ENCODE peak calls at places on chromosomes 4 and X, in five cellular contexts. Q, Z, C, S and T are unnamed samples.

GRCh38 chr4:92600638-92601037 is 296.9 kb downstream of the GRID2 start:
- DNase-seq in S (no peak), C (no peak), Z (no peak), Q (peak; percentile 47), T (no peak)

GRCh38 chr4:56506110-56506705 is 617 bp downstream of the ARL9 start:
- DNase-seq in Z (no peak), Q (no peak), C (no peak), S (no peak), T (peak; percentile 22)

GRCh38 chr4:75137302-75137701 is 204.4 kb downstream of the PARM1 start:
- DNase-seq in Z (no peak), C (no peak), Q (no peak), S (no peak), T (no peak)

GRCh38 chr4:80210549-80210948 is 13.2 kb downstream of the PRDM8 start:
- DNase-seq in Z (no peak), C (no peak), S (no peak), Q (no peak), T (no peak)

GRCh38 chr4:118850813-118851173 is 14.9 kb upstream of the SEC24D start:
- DNase-seq in Z (no peak), S (no peak), C (no peak), Q (no peak), T (no peak)

GRCh38 chr4:10640535-10641159 is 43.9 kb downstream of the CLNK start:
- DNase-seq in Q (no peak), Z (no peak), C (peak; percentile 9), S (no peak), T (no peak)

GRCh38 chrX:14801136-14801535 is 71.7 kb downstream of the FANCB start:
- DNase-seq in Q (no peak), S (no peak), C (no peak), Z (no peak), T (peak; percentile 20)

GRCh38 chrX:107654778-107655761 is 26.8 kb downstream of the PRPS1 start:
- DNase-seq in S (peak; percentile 59), Q (no peak), C (peak; percentile 27), Z (peak; percentile 49), T (peak; percentile 73)

GRCh38 chr4:98930311-98930865 is 1.5 kb upstream of the EIF4E start:
- DNase-seq in Z (no peak), S (no peak), C (no peak), Q (no peak), T (peak; percentile 25)

GRCh38 chr4:8653326-8654000 is 60.9 kb downstream of the CPZ start:
- DNase-seq in Q (peak; percentile 72), S (no peak), C (no peak), Z (peak; percentile 9), T (no peak)

GRCh38 chrX:141787655-141788054 is 50.5 kb upstream of the MAGEC3 start:
- DNase-seq in Q (no peak), C (no peak), S (no peak), Z (no peak), T (no peak)

GRCh38 chr4:8528713-8529112 is 51.5 kb upstream of the GPR78 start:
- DNase-seq in Q (no peak), S (no peak), Z (no peak), C (no peak), T (peak; percentile 70)

GRCh38 chr4:33722800-33723511 is 2521.4 kb downstream of the ARAP2 start:
- DNase-seq in S (no peak), Q (no peak), Z (no peak), C (no peak), T (peak; percentile 57)

GRCh38 chr4:85607624-85608023 is 132.7 kb downstream of the ARHGAP24 start:
- DNase-seq in S (no peak), C (no peak), Q (no peak), Z (no peak), T (no peak)

DNA sequence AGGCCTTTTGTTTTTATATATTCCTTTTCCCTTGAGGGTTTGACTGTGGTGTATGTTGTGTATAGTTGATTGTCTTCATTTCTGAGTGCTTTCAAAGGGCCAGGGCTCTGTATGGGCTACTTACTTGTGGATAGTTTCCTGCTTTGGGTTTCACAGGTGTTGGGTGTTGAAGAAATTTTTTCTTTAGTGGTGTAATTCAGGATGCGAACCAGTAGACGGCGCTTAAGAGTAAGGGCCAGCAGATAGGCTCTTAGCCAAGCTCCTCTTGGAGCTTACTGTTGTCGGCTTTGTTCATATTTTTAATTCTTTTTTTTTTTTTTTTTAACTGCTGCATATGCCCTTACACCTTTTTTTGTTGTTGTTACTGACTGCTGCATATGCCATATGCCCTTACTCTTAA is 276.3 kb upstream of the GALNT7 start:
- DNase-seq in Q (no peak), S (no peak), C (no peak), Z (no peak), T (no peak)
- TF ChIP-seq CTCF in Q (peak; percentile 55), S (peak; percentile 52), C (no peak), Z (no peak), T (peak; percentile 29)

GRCh38 chr4:155207534-155208257 is 740 bp upstream of the NPY2R start:
- DNase-seq in Q (peak; percentile 59), Z (no peak), S (no peak), C (no peak), T (no peak)

DNA sequence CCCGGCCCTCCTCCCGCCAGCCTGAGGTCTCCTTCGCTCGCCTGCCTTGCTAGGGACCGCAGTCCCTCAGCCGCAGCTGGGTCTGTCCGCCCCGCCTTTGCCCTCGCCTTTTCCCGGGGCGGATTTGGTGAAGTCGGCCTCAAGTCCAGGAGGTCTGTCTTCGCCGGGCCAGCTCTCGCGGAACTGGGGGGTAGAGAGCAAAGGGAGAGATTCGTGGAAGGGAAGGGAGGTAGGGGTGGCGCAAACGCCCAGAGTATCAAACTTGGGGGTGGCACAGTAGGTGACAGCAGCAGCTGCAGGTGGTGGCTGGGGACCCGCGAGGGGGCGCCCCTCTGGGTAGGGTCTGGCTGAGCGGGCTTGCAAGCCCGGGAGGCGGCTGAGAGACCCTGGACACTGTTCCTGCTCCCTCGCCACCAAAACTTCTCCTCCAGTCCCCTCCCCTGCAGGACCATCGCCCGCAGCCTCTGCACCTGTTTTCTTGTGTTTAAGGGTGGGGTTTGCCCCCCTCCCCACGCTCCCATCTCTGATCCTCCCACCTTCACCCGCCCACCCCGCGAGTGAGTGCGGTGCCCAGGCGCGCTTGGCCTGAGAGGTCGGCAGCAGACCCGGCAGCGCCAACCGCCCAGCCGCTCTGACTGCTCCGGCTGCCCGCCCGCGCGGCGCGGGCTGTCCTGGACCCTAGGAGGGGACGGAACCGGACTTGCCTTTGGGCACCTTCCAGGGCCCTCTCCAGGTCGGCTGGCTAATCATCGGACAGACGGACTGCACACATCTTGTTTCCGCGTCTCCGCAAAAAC is at the start of gene NPY2R:
- DNase-seq in Q (peak; percentile 64), C (no peak), S (no peak), Z (no peak), T (no peak)
- TF ChIP-seq CTCF in Q (no peak), C (no peak), S (no peak), Z (no peak), T (no peak)

GRCh38 chrX:131841496-131842410 is 181.3 kb upstream of the STK26 start:
- DNase-seq in C (no peak), Z (no peak), Q (no peak), S (peak; percentile 14), T (peak; percentile 62)
- TF ChIP-seq CTCF in C (peak; percentile 58), Z (peak; percentile 92), Q (peak; percentile 97), S (peak; percentile 88), T (peak; percentile 84)

GRCh38 chrX:32673193-32673592 is 538.2 kb downstream of the DMD start:
- DNase-seq in Z (no peak), Q (no peak), C (no peak), S (no peak), T (no peak)
- TF ChIP-seq CTCF in Z (peak; percentile 17), Q (peak; percentile 74), C (no peak), S (no peak), T (no peak)

DNA sequence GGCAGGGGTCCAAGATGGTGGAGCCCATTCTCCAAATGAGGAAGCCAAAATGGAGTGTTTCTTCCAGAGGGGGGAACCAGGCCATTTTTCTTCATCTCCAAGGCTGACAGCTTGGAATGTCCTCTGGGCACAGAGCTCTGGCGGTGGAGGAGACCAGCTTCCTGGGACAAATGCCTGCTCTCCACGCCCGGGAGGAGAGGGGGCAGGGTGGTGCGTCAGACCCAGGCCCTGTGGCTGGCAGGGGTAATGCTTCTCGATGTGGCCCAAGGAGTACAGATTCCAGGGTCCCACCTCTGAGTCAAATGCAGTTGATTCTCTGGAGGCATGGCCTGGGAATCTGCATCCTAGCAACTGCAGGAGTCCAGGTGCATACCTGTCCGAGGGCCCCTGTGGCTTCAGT is 44.6 kb upstream of the ADRA2C start:
- DNase-seq in Z (no peak), C (no peak), Q (no peak), S (no peak), T (no peak)
- TF ChIP-seq CTCF in Z (no peak), C (no peak), Q (no peak), S (no peak), T (no peak)

DNA sequence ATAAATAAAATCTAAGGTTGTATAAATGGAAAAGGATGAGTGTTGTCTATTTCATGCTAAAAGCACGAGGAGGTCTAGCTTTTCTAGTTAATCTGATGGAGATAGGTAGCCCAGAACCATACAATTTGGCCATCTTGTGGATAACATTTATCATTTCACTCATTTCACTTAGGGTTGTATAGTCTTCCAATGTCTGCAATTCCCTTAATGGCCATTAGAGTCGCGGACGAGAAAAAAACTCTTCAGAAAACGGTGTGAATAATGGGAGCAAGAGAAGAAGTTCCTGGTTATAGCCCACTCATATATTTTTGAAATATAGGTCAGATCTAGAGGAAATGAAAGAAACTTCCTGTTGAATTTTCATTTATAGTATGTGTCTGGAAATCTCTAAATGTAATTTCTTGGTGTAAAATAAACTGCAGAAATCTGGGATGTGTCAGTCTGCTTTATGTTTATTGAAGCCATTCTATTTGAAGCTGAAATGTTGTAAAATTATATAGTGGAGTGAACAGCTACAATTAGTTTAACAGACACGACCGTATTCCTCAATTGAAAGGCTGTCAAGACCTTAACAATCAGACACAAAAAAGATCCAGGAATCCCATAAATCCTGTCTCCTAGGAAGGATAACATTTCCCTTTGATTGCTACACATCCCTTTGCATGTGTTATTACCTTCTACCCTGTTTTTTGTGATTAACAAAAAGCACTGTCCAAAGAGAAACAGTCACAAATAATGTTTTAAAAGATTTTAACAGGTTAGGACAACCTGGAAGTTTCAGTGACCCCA is 47.7 kb upstream of the MGST2 start:
- DNase-seq in S (no peak), C (no peak), Z (no peak), Q (no peak), T (no peak)
- TF ChIP-seq CTCF in S (peak; percentile 19), C (peak; percentile 29), Z (peak; percentile 37), Q (peak; percentile 70), T (peak; percentile 63)

GRCh38 chr4:186132577-186133277 is 28.2 kb downstream of the FAM149A start:
- DNase-seq in C (no peak), Z (no peak), Q (no peak), S (no peak), T (no peak)
- TF ChIP-seq CTCF in C (no peak), Z (no peak), Q (peak; percentile 67), S (no peak), T (peak; percentile 18)

DNA sequence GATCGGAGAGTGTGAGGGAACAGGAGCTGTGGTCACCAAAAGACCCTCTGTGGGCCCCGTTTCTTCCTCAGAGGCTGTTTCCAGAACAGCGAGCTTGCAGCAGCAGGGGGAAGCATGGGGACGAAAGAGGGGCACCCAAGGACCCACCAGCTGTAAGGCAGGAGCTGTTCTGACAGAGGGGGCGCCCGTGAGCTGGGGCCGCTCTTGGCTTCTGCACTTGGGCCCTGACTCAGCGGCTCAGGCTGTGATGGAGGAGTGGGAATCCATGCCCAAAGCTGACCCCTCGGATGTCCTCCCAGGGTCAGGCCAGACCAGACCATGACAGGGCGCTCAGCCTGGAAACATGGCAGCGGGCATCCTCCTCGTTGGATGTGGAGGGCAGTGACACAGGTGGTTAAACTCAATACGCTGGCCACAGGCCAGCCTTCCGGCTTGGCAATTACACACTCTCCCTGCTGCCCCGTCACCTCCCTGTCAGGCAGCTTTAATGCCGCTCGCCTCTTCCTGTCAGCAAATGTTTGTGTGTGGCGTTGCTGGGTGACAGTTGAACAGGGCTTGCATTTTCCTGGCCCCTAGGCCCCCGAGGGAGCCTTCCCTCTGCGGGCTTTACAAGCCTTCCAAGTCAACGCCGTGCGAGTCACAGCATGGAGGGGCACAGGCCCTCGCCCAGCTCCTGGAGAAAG is 620.2 kb downstream of the BCOR start:
- DNase-seq in Q (no peak), C (no peak), S (no peak), Z (no peak), T (no peak)
- TF ChIP-seq CTCF in Q (peak; percentile 42), C (no peak), S (no peak), Z (peak; percentile 17), T (no peak)